ENCODE peak calls at places on chromosomes 4 and X, in six cellular contexts. T is left lung, E is upper lobe of right lung, Z is endothelial cell, R is lower leg skin, C is astrocyte. X is an unnamed sample.

GRCh38 chrX:76538860-76539259 is 111.3 kb downstream of the MAGEE1 start:
- DNase-seq in T (no peak), E (no peak), Z (no peak), R (no peak), C (no peak), X (no peak)

GRCh38 chr4:48299560-48299959 is 29.9 kb upstream of the TEC start:
- DNase-seq in T (no peak), E (no peak), Z (no peak), R (no peak), C (no peak), X (no peak)

GRCh38 chrX:150905293-150905692 is 6.8 kb upstream of the CD99L2 start:
- DNase-seq in T (no peak), E (no peak), Z (no peak), R (no peak), C (no peak), X (no peak)

GRCh38 chr4:1979477-1980196 is 29.1 kb downstream of the NELFA start:
- DNase-seq in T (no peak), E (peak), Z (no peak), R (no peak), C (no peak), X (no peak)

GRCh38 chr4:146029147-146029546 is 90.5 kb upstream of the ZNF827 start:
- DNase-seq in T (no peak), E (no peak), Z (no peak), R (no peak), C (peak), X (no peak)

GRCh38 chr4:124738994-124739393 is 26.5 kb upstream of the ANKRD50 start:
- DNase-seq in T (no peak), E (no peak), Z (no peak), R (no peak), C (no peak), X (no peak)

GRCh38 chr4:183544109-183544508 is 39.3 kb downstream of the ING2 start:
- DNase-seq in T (no peak), E (no peak), Z (no peak), R (no peak), C (no peak), X (no peak)

GRCh38 chr4:27090406-27090805 is 229.8 kb downstream of the STIM2 start:
- DNase-seq in T (no peak), E (no peak), Z (no peak), R (no peak), C (no peak), X (no peak)

GRCh38 chr4:145153181-145153903 is 27.0 kb downstream of the OTUD4 start:
- DNase-seq in T (no peak), E (no peak), Z (no peak), R (no peak), C (no peak), X (no peak)

GRCh38 chr4:140617494-140618060 is 48.8 kb upstream of the UCP1 start:
- DNase-seq in T (no peak), E (no peak), Z (no peak), R (no peak), C (no peak), X (no peak)

GRCh38 chr4:57214654-57215411 is 104.6 kb upstream of the IGFBP7 start:
- DNase-seq in T (no peak), E (no peak), Z (no peak), R (no peak), C (no peak), X (no peak)

GRCh38 chr4:62161446-62161845 is 961.3 kb downstream of the ADGRL3 start:
- DNase-seq in T (no peak), E (no peak), Z (no peak), R (no peak), C (no peak), X (no peak)

GRCh38 chr4:62159876-62160275 is 959.8 kb downstream of the ADGRL3 start:
- DNase-seq in T (no peak), E (no peak), Z (no peak), R (no peak), C (no peak), X (no peak)

GRCh38 chr4:62159306-62159705 is 959.2 kb downstream of the ADGRL3 start:
- DNase-seq in T (no peak), E (no peak), Z (no peak), R (no peak), C (no peak), X (no peak)

DNA sequence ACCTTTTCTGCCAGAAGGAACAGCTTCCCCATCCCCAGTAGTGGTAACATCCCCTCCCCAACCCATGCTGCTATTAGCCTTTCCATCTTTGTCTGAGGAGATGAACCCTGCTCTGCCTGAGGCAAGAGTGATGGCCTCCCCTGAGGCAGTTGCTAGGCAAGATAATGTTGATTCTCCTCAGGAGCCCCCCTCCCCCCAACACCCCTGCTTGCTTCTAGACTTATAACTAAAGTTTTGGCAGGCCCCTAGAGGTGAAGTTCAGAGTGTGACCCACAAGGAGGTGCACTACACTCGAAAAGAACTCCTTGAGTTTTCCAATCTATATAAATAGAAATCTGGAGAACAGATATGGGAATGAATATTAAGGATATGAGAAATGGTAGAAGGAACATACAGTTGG is 962.5 kb downstream of the ADGRL3 start:
- DNase-seq in T (no peak), E (no peak), Z (no peak), R (no peak), C (no peak), X (no peak)
- TF ChIP-seq CTCF in T (no peak), E (no peak), Z (no peak), R (no peak), C (no peak), X (no peak)

GRCh38 chr4:11954093-11954492 is 525.4 kb upstream of the HS3ST1 start:
- DNase-seq in T (no peak), E (no peak), Z (peak), R (no peak), C (no peak), X (no peak)
- TF ChIP-seq CTCF in T (peak), E (peak), Z (peak), R (no peak), C (peak), X (peak)

GRCh38 chr4:7019367-7019766 is 23.8 kb upstream of the TADA2B start:
- DNase-seq in T (no peak), E (no peak), Z (no peak), R (no peak), C (no peak), X (no peak)
- TF ChIP-seq CTCF in T (no peak), E (no peak), Z (no peak), R (no peak), C (no peak), X (no peak)

GRCh38 chrX:15127010-15127409 is 142.9 kb downstream of the ASB9 start:
- DNase-seq in T (no peak), E (no peak), Z (no peak), R (no peak), C (no peak), X (no peak)
- TF ChIP-seq CTCF in T (no peak), E (no peak), Z (no peak), R (no peak), C (no peak), X (no peak)

DNA sequence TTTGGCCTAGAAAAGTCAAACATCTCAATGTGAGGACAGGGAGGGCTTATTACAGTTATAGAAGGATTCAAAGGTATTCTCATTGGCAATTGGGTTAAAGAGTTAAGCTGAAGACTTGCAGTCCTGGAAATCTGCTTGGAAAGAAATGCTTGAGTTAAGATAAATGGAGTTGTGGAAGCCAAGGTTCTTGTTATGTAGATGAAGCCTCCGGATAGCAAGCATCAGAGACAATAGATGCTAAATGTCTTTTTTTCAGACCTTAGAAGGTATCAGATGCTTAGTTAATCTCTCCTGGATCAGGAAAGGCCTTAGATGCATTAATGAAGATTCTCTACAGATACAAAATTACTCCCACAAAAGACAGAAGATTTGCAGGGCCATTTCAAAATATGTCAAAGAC is 299.3 kb downstream of the CFAP47 start:
- DNase-seq in T (no peak), E (no peak), Z (no peak), R (no peak), C (no peak), X (no peak)
- TF ChIP-seq CTCF in T (no peak), E (no peak), Z (no peak), R (no peak), C (no peak), X (no peak)

GRCh38 chr4:39044364-39044946 is 12.2 kb upstream of the TMEM156 start:
- DNase-seq in T (peak), E (peak), Z (peak), R (peak), C (peak), X (peak)
- TF ChIP-seq CTCF in T (no peak), E (no peak), Z (no peak), R (no peak), C (no peak), X (no peak)